ENCODE peak calls at places on chromosome 15, in eight cellular contexts. One of them, this sample, is unnamed.

GRCh38 chr15:25684521-25685215 is 178.5 kb downstream of the ATP10A start:
- DNase-seq in right cardiac atrium: peak
- DNase-seq in H9: no peak
- DNase-seq in HFFc6: peak
- DNase-seq in LHCN-M2: peak
- DNase-seq in activated CD4-positive, alpha-beta T cell treated with anti-CD3 and anti-CD28 coated beads, Interleukin-2, amount 50 U/mL, for 24 hours: no peak
- DNase-seq in A172: no peak
- DNase-seq in KBM-7: no peak
- DNase-seq in this sample: no peak

GRCh38 chr15:99983894-99984293 is 250.7 kb upstream of the LYSMD4 start:
- DNase-seq in right cardiac atrium: no peak
- DNase-seq in H9: peak
- DNase-seq in HFFc6: no peak
- DNase-seq in LHCN-M2: no peak
- DNase-seq in activated CD4-positive, alpha-beta T cell treated with anti-CD3 and anti-CD28 coated beads, Interleukin-2, amount 50 U/mL, for 24 hours: no peak
- DNase-seq in A172: no peak
- DNase-seq in KBM-7: no peak
- DNase-seq in this sample: peak

GRCh38 chr15:93524432-93524831 is 435.4 kb upstream of the RGMA start:
- DNase-seq in right cardiac atrium: peak
- DNase-seq in H9: no peak
- DNase-seq in HFFc6: no peak
- DNase-seq in LHCN-M2: no peak
- DNase-seq in activated CD4-positive, alpha-beta T cell treated with anti-CD3 and anti-CD28 coated beads, Interleukin-2, amount 50 U/mL, for 24 hours: no peak
- DNase-seq in A172: no peak
- DNase-seq in KBM-7: no peak
- DNase-seq in this sample: no peak

GRCh38 chr15:48560321-48561051 is 85.0 kb downstream of the FBN1 start:
- DNase-seq in right cardiac atrium: peak
- DNase-seq in H9: no peak
- DNase-seq in HFFc6: no peak
- DNase-seq in LHCN-M2: no peak
- DNase-seq in activated CD4-positive, alpha-beta T cell treated with anti-CD3 and anti-CD28 coated beads, Interleukin-2, amount 50 U/mL, for 24 hours: no peak
- DNase-seq in A172: no peak
- DNase-seq in KBM-7: no peak
- DNase-seq in this sample: no peak

GRCh38 chr15:26166429-26166828 is 303.3 kb upstream of the ATP10A start:
- DNase-seq in right cardiac atrium: no peak
- DNase-seq in H9: no peak
- DNase-seq in HFFc6: no peak
- DNase-seq in LHCN-M2: no peak
- DNase-seq in activated CD4-positive, alpha-beta T cell treated with anti-CD3 and anti-CD28 coated beads, Interleukin-2, amount 50 U/mL, for 24 hours: no peak
- DNase-seq in A172: no peak
- DNase-seq in KBM-7: peak
- DNase-seq in this sample: no peak

GRCh38 chr15:71066983-71067382 is 48.3 kb upstream of the THSD4 start:
- DNase-seq in right cardiac atrium: no peak
- DNase-seq in H9: no peak
- DNase-seq in HFFc6: peak
- DNase-seq in LHCN-M2: peak
- DNase-seq in activated CD4-positive, alpha-beta T cell treated with anti-CD3 and anti-CD28 coated beads, Interleukin-2, amount 50 U/mL, for 24 hours: no peak
- DNase-seq in A172: no peak
- DNase-seq in KBM-7: no peak
- DNase-seq in this sample: no peak

GRCh38 chr15:31852933-31853332 is 177.4 kb upstream of the CHRNA7 start:
- DNase-seq in right cardiac atrium: no peak
- DNase-seq in H9: no peak
- DNase-seq in HFFc6: no peak
- DNase-seq in LHCN-M2: no peak
- DNase-seq in activated CD4-positive, alpha-beta T cell treated with anti-CD3 and anti-CD28 coated beads, Interleukin-2, amount 50 U/mL, for 24 hours: no peak
- DNase-seq in A172: no peak
- DNase-seq in KBM-7: no peak
- DNase-seq in this sample: no peak

GRCh38 chr15:78998526-78998925 is 53.7 kb upstream of the CTSH start:
- DNase-seq in right cardiac atrium: no peak
- DNase-seq in H9: no peak
- DNase-seq in HFFc6: no peak
- DNase-seq in LHCN-M2: no peak
- DNase-seq in activated CD4-positive, alpha-beta T cell treated with anti-CD3 and anti-CD28 coated beads, Interleukin-2, amount 50 U/mL, for 24 hours: no peak
- DNase-seq in A172: no peak
- DNase-seq in KBM-7: no peak
- DNase-seq in this sample: no peak

GRCh38 chr15:59847925-59848415 is 156.1 kb upstream of the FOXB1 start:
- DNase-seq in right cardiac atrium: no peak
- DNase-seq in H9: no peak
- DNase-seq in HFFc6: no peak
- DNase-seq in LHCN-M2: no peak
- DNase-seq in activated CD4-positive, alpha-beta T cell treated with anti-CD3 and anti-CD28 coated beads, Interleukin-2, amount 50 U/mL, for 24 hours: no peak
- DNase-seq in A172: no peak
- DNase-seq in KBM-7: no peak
- DNase-seq in this sample: no peak

GRCh38 chr15:69602095-69602494 is 149.5 kb downstream of the RPLP1 start:
- DNase-seq in right cardiac atrium: no peak
- DNase-seq in H9: no peak
- DNase-seq in HFFc6: no peak
- DNase-seq in LHCN-M2: no peak
- DNase-seq in activated CD4-positive, alpha-beta T cell treated with anti-CD3 and anti-CD28 coated beads, Interleukin-2, amount 50 U/mL, for 24 hours: no peak
- DNase-seq in A172: no peak
- DNase-seq in KBM-7: no peak
- DNase-seq in this sample: no peak

This sample was measured in ecto neural progenitor cell.